ENCODE peak calls at places on chromosomes 11 and 22, in ten cellular contexts. N is NCI-H1092 treated with DMSO at 0.1 percent for 48 hours, D is Caco-2, C is pons, Y is HTR-8/SVneo, Z is adrenal gland, I is sigmoid colon, S is AML-193, V is foreskin fibroblast, T is NCI-H187 treated with DMSO at 0.1 percent for 48 hours. X is an unnamed sample.
A peak's percentile ranks its signal among the peaks of the same experiment; 100 is the strongest.

GRCh38 chr11:64013141-64013896 is 22.4 kb upstream of the FLRT1 start:
- DNase-seq in N (no peak), D (no peak), C (no peak), Y (no peak), Z (no peak), I (no peak), S (no peak), V (no peak), T (no peak), X (no peak)

GRCh38 chr11:121365304-121365703 is 72.7 kb downstream of the SC5D start:
- DNase-seq in N (no peak), D (no peak), C (no peak), Y (no peak), Z (no peak), I (no peak), S (no peak), V (no peak), T (no peak), X (no peak)

GRCh38 chr22:44743804-44744211 is 8.6 kb upstream of the ARHGAP8 start:
- DNase-seq in N (no peak), D (peak; percentile 63), C (no peak), Y (no peak), Z (no peak), I (no peak), S (no peak), V (no peak), T (no peak), X (no peak)

GRCh38 chr22:31881198-31881597 is 63.1 kb upstream of the YWHAH start:
- DNase-seq in N (no peak), D (no peak), C (no peak), Y (no peak), Z (no peak), I (no peak), S (no peak), V (no peak), T (no peak), X (no peak)

GRCh38 chr11:420054-420910 is 5.5 kb upstream of the SIGIRR start:
- DNase-seq in N (no peak), D (no peak), C (no peak), Y (no peak), Z (no peak), I (no peak), S (no peak), V (no peak), T (no peak), X (no peak)

GRCh38 chr11:100297516-100297915 is 389.6 kb upstream of the ARHGAP42 start:
- DNase-seq in N (no peak), D (no peak), C (no peak), Y (no peak), Z (no peak), I (no peak), S (no peak), V (no peak), T (no peak), X (no peak)

GRCh38 chr22:38873469-38874411 is 1.7 kb upstream of the CBX6 start:
- DNase-seq in N (peak; percentile 57), D (no peak), C (no peak), Y (no peak), Z (no peak), I (peak; percentile 53), S (no peak), V (no peak), T (peak; percentile 50), X (no peak)

GRCh38 chr11:47591764-47592163 is 2.4 kb downstream of the C1QTNF4 start:
- DNase-seq in N (no peak), D (no peak), C (no peak), Y (no peak), Z (no peak), I (no peak), S (no peak), V (no peak), T (no peak), X (peak; percentile 66)

GRCh38 chr11:127789887-127790286 is 789.3 kb upstream of the KIRREL3 start:
- DNase-seq in N (peak; percentile 74), D (peak; percentile 71), C (no peak), Y (peak; percentile 2), Z (no peak), I (no peak), S (no peak), V (no peak), T (no peak), X (no peak)

GRCh38 chr11:32435152-32435480 is 223 bp downstream of the WT1 start:
- DNase-seq in N (no peak), D (peak; percentile 56), C (no peak), Y (no peak), Z (no peak), I (no peak), S (no peak), V (no peak), T (no peak), X (no peak)

GRCh38 chr11:68961245-68961644 is 19.5 kb downstream of the MRGPRD start:
- DNase-seq in N (no peak), D (no peak), C (no peak), Y (no peak), Z (no peak), I (peak; percentile 57), S (no peak), V (no peak), T (no peak), X (no peak)

GRCh38 chr11:48052183-48053040 is 72.1 kb downstream of the PTPRJ start:
- DNase-seq in N (no peak), D (peak; percentile 75), C (no peak), Y (peak; percentile 71), Z (no peak), I (no peak), S (no peak), V (no peak), T (no peak), X (peak; percentile 19)

GRCh38 chr22:50250555-50251471 is at the start of gene HDAC10:
- DNase-seq in N (peak; percentile 11), D (peak; percentile 91), C (no peak), Y (no peak), Z (peak; percentile 73), I (peak; percentile 88), S (peak; percentile 71), V (peak; percentile 79), T (no peak), X (peak; percentile 76)

X was measured in endothelial cell of umbilical vein.